ENCODE peak calls at places on chromosomes 7 and 10, in five cellular contexts. X is adrenal gland, W is body of pancreas, S is heart right ventricle, E is IMR-90. D is an unnamed sample. For H3K4me1, the result is how much of the 10 kb centered on the place peaks cover.

GRCh38 chr7:29457141-29457561 is 106.5 kb upstream of the PRR15 start:
- DNase-seq in X (no peak), W (no peak), S (no peak), E (no peak), D (no peak)

GRCh38 chr7:108284349-108285017 is 154.3 kb upstream of the LAMB4 start:
- DNase-seq in X (no peak), W (no peak), S (no peak), E (no peak), D (no peak)

GRCh38 chr10:96370575-96371157 is 11.9 kb upstream of the OPALIN start:
- DNase-seq in X (no peak), W (peak), S (peak), E (peak), D (peak)

GRCh38 chr7:157684157-157684595 is 347.4 kb downstream of the DNAJB6 start:
- DNase-seq in X (no peak), W (no peak), S (no peak), E (no peak), D (no peak)

GRCh38 chr7:6639627-6640026 is 2.5 kb downstream of the ZNF316 start:
- DNase-seq in X (no peak), W (no peak), S (no peak), E (no peak), D (no peak)

GRCh38 chr10:61784354-61785131 is 117.0 kb upstream of the ARID5B start:
- DNase-seq in X (no peak), W (no peak), S (no peak), E (no peak), D (no peak)

GRCh38 chr7:30880090-30880704 is 31.5 kb upstream of the AQP1 start:
- DNase-seq in X (no peak), W (no peak), S (no peak), E (no peak), D (no peak)

GRCh38 chr10:125006921-125007391 is 65.0 kb downstream of the ZRANB1 start:
- DNase-seq in X (no peak), W (peak), S (no peak), E (peak), D (no peak)

GRCh38 chr7:94656925-94657731 is 1.2 kb upstream of the SGCE start:
- DNase-seq in X (no peak), W (no peak), S (no peak), E (peak), D (peak)

GRCh38 chr10:117972168-117972822 is 74.4 kb downstream of the RAB11FIP2 start:
- DNase-seq in X (no peak), W (no peak), S (peak), E (no peak), D (no peak)

GRCh38 chr7:28623863-28624262 is 211.5 kb downstream of the CREB5 start:
- DNase-seq in X (no peak), W (no peak), S (no peak), E (no peak), D (no peak)

GRCh38 chr7:76343294-76343930 is 15.4 kb downstream of the YWHAG start:
- DNase-seq in X (no peak), W (no peak), S (no peak), E (peak), D (no peak)
- H3K4me1 ChIP-seq in X (half or more), W (under half), S (half or more), E (under half), D (under half)

DNA sequence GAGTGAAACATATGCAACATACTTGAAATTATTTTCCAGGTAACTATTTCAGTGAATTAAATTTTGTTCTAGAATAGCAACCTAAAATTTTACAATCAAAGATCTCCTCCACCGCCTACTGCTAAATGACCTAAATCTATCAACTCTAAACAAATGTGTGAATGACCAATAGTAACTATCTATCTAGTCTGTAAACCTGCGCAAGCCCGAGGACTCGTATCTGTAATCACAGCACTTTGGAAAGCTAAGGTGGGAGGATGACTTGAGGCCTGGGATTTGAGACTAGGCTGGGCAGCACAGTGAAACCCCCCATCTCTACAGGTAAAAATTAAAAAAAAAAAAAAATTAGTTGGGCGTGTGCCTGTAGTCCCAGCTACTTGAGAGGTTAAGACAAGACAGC is 83.0 kb downstream of the NEBL start:
- DNase-seq in X (no peak), W (no peak), S (no peak), E (no peak), D (no peak)
- H3K4me1 ChIP-seq in X (under half), W (under half), S (under half), E (under half), D (under half)

GRCh38 chr10:3766046-3766761 is 18.8 kb downstream of the KLF6 start:
- DNase-seq in X (no peak), W (no peak), S (no peak), E (peak), D (no peak)

GRCh38 chr10:3763035-3763456 is 22.0 kb downstream of the KLF6 start:
- DNase-seq in X (peak), W (no peak), S (no peak), E (peak), D (no peak)

GRCh38 chr10:3763852-3764625 is 21.0 kb downstream of the KLF6 start:
- DNase-seq in X (no peak), W (no peak), S (no peak), E (peak), D (no peak)

GRCh38 chr10:3765376-3765667 is 19.7 kb downstream of the KLF6 start:
- DNase-seq in X (no peak), W (no peak), S (no peak), E (no peak), D (no peak)

DNA sequence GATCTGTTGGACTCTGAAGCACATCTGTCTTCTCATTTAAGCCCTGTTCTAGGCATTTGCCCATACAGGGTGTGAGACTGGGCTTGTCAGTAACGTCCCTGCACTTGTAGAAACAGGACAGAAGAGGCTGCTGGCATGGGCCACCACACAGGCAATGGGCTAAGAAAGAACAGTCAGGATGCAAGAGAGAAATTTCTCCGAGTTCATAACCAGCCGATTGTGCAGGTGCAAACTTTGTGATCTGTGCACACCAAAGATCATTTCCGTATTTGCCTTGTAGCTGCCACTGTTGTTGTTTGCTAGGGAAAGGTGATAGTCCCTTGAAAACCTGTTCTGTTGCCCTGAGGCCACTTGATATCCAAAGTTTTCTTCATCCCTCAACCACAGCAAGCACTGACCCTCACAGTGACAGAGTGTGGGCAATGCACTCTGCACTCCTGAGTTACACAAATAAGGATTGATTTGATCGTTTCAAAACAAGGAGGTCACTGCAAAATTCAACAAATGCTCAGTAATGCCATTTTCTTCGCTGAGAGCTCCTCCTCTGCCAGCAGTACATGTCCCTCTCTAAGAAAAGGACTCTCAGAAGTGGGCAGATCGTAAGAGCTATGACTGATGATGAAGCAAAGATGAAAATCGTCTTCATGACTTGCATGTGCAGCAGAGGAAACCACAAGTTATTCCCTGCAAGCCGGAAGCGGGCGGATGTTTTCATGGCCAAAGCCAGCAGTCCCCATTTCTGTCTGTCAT is 20.2 kb downstream of the KLF6 start:
- DNase-seq in X (no peak), W (no peak), S (no peak), E (no peak), D (no peak)
- H3K4me1 ChIP-seq in X (under half), W (under half), S (under half), E (under half), D (half or more)

GRCh38 chr7:1087952-1088920 is at the start of gene GPER1:
- DNase-seq in X (peak), W (peak), S (peak), E (peak), D (no peak)

GRCh38 chr7:1091019-1091643 is 3.2 kb downstream of the GPER1 start:
- DNase-seq in X (no peak), W (no peak), S (no peak), E (peak), D (no peak)

GRCh38 chr7:1092161-1092632 is 4.3 kb downstream of the GPER1 start:
- DNase-seq in X (peak), W (no peak), S (no peak), E (no peak), D (no peak)

GRCh38 chr7:1091644-1092027 is 3.7 kb downstream of the GPER1 start:
- DNase-seq in X (no peak), W (no peak), S (no peak), E (no peak), D (no peak)

GRCh38 chr7:1090236-1090635 is 2.3 kb downstream of the GPER1 start:
- DNase-seq in X (no peak), W (no peak), S (no peak), E (no peak), D (no peak)
- H3K4me1 ChIP-seq in X (under half), W (under half), S (under half), E (under half), D (under half)